ENCODE peak calls at places on chromosomes 5 and 9, in eight cellular contexts. One of them, this sample, is unnamed.
A peak's percentile ranks its signal among the peaks of the same experiment; 100 is the strongest.

GRCh38 chr9:105444130-105444529 is 3.7 kb upstream of the FSD1L start:
- DNase-seq in T1000: no peak
- DNase-seq in central memory CD4-positive, alpha-beta T cell: no peak
- DNase-seq in CD4-positive, alpha-beta T cell: no peak
- DNase-seq in AG04449: no peak
- DNase-seq in astrocyte of the spinal cord: peak; percentile 14
- DNase-seq in HTR-8/SVneo: no peak
- DNase-seq in memory B cell: no peak
- DNase-seq in this sample: no peak

GRCh38 chr9:22446589-22446949 is at the start of gene DMRTA1:
- DNase-seq in AG04449: no peak
- DNase-seq in memory B cell: no peak
- DNase-seq in T1000: peak; percentile 44
- DNase-seq in astrocyte of the spinal cord: peak; percentile 85
- DNase-seq in CD4-positive, alpha-beta T cell: no peak
- DNase-seq in HTR-8/SVneo: peak; percentile 60
- DNase-seq in central memory CD4-positive, alpha-beta T cell: no peak
- DNase-seq in this sample: no peak

GRCh38 chr9:9142001-9142400 is 1342.4 kb upstream of the DMAC1 start:
- DNase-seq in T1000: no peak
- DNase-seq in AG04449: no peak
- DNase-seq in memory B cell: no peak
- DNase-seq in astrocyte of the spinal cord: no peak
- DNase-seq in CD4-positive, alpha-beta T cell: no peak
- DNase-seq in central memory CD4-positive, alpha-beta T cell: no peak
- DNase-seq in HTR-8/SVneo: no peak
- DNase-seq in this sample: no peak

GRCh38 chr9:35669331-35670145 is 4.2 kb upstream of the CA9 start:
- DNase-seq in AG04449: no peak
- DNase-seq in astrocyte of the spinal cord: peak; percentile 73
- DNase-seq in memory B cell: no peak
- DNase-seq in CD4-positive, alpha-beta T cell: no peak
- DNase-seq in central memory CD4-positive, alpha-beta T cell: no peak
- DNase-seq in HTR-8/SVneo: no peak
- DNase-seq in T1000: no peak
- DNase-seq in this sample: no peak

GRCh38 chr5:114362197-114362976 is 517 bp downstream of the KCNN2 start:
- DNase-seq in memory B cell: no peak
- DNase-seq in astrocyte of the spinal cord: no peak
- DNase-seq in CD4-positive, alpha-beta T cell: no peak
- DNase-seq in central memory CD4-positive, alpha-beta T cell: no peak
- DNase-seq in AG04449: no peak
- DNase-seq in T1000: no peak
- DNase-seq in HTR-8/SVneo: no peak
- DNase-seq in this sample: peak; percentile 55

GRCh38 chr9:14608521-14608920 is 84.7 kb downstream of the ZDHHC21 start:
- DNase-seq in memory B cell: no peak
- DNase-seq in astrocyte of the spinal cord: peak; percentile 3
- DNase-seq in central memory CD4-positive, alpha-beta T cell: no peak
- DNase-seq in T1000: no peak
- DNase-seq in AG04449: no peak
- DNase-seq in CD4-positive, alpha-beta T cell: no peak
- DNase-seq in HTR-8/SVneo: no peak
- DNase-seq in this sample: no peak

GRCh38 chr5:97618721-97619120 is 435.7 kb upstream of the RIOK2 start:
- DNase-seq in AG04449: peak; percentile 64
- DNase-seq in HTR-8/SVneo: no peak
- DNase-seq in T1000: no peak
- DNase-seq in memory B cell: no peak
- DNase-seq in astrocyte of the spinal cord: peak; percentile 19
- DNase-seq in CD4-positive, alpha-beta T cell: no peak
- DNase-seq in central memory CD4-positive, alpha-beta T cell: no peak
- DNase-seq in this sample: no peak

GRCh38 chr9:81445331-81445921 is 243.9 kb downstream of the TLE1 start:
- DNase-seq in central memory CD4-positive, alpha-beta T cell: no peak
- DNase-seq in astrocyte of the spinal cord: no peak
- DNase-seq in memory B cell: no peak
- DNase-seq in HTR-8/SVneo: no peak
- DNase-seq in T1000: no peak
- DNase-seq in AG04449: no peak
- DNase-seq in CD4-positive, alpha-beta T cell: no peak
- DNase-seq in this sample: no peak

GRCh38 chr9:87195306-87195705 is 248.0 kb upstream of the GAS1 start:
- DNase-seq in memory B cell: no peak
- DNase-seq in astrocyte of the spinal cord: no peak
- DNase-seq in T1000: no peak
- DNase-seq in central memory CD4-positive, alpha-beta T cell: no peak
- DNase-seq in CD4-positive, alpha-beta T cell: no peak
- DNase-seq in AG04449: no peak
- DNase-seq in HTR-8/SVneo: no peak
- DNase-seq in this sample: no peak

GRCh38 chr9:37511006-37511714 is 25.4 kb downstream of the POLR1E start:
- DNase-seq in astrocyte of the spinal cord: no peak
- DNase-seq in CD4-positive, alpha-beta T cell: no peak
- DNase-seq in central memory CD4-positive, alpha-beta T cell: no peak
- DNase-seq in T1000: no peak
- DNase-seq in memory B cell: no peak
- DNase-seq in HTR-8/SVneo: no peak
- DNase-seq in AG04449: no peak
- DNase-seq in this sample: no peak

GRCh38 chr9:88396836-88397577 is 8.8 kb downstream of the SPIN1 start:
- DNase-seq in memory B cell: no peak
- DNase-seq in astrocyte of the spinal cord: peak; percentile 69
- DNase-seq in T1000: no peak
- DNase-seq in CD4-positive, alpha-beta T cell: no peak
- DNase-seq in central memory CD4-positive, alpha-beta T cell: no peak
- DNase-seq in HTR-8/SVneo: no peak
- DNase-seq in AG04449: no peak
- DNase-seq in this sample: peak; percentile 29

GRCh38 chr9:127628644-127629467 is 16.8 kb downstream of the STXBP1 start:
- DNase-seq in T1000: no peak
- DNase-seq in central memory CD4-positive, alpha-beta T cell: no peak
- DNase-seq in astrocyte of the spinal cord: no peak
- DNase-seq in AG04449: no peak
- DNase-seq in HTR-8/SVneo: no peak
- DNase-seq in CD4-positive, alpha-beta T cell: no peak
- DNase-seq in memory B cell: no peak
- DNase-seq in this sample: no peak

GRCh38 chr9:130284690-130285089 is 19.1 kb downstream of the HMCN2 start:
- DNase-seq in AG04449: no peak
- DNase-seq in central memory CD4-positive, alpha-beta T cell: no peak
- DNase-seq in memory B cell: no peak
- DNase-seq in CD4-positive, alpha-beta T cell: no peak
- DNase-seq in astrocyte of the spinal cord: no peak
- DNase-seq in T1000: no peak
- DNase-seq in HTR-8/SVneo: no peak
- DNase-seq in this sample: no peak

GRCh38 chr5:44396312-44396711 is 7.1 kb upstream of the FGF10 start:
- DNase-seq in astrocyte of the spinal cord: no peak
- DNase-seq in central memory CD4-positive, alpha-beta T cell: no peak
- DNase-seq in memory B cell: no peak
- DNase-seq in CD4-positive, alpha-beta T cell: no peak
- DNase-seq in T1000: no peak
- DNase-seq in HTR-8/SVneo: no peak
- DNase-seq in AG04449: no peak
- DNase-seq in this sample: no peak

GRCh38 chr9:122005597-122005996 is 87.5 kb downstream of the TTLL11 start:
- DNase-seq in central memory CD4-positive, alpha-beta T cell: no peak
- DNase-seq in HTR-8/SVneo: peak; percentile 59
- DNase-seq in CD4-positive, alpha-beta T cell: no peak
- DNase-seq in memory B cell: no peak
- DNase-seq in T1000: no peak
- DNase-seq in AG04449: no peak
- DNase-seq in astrocyte of the spinal cord: peak; percentile 26
- DNase-seq in this sample: no peak

GRCh38 chr5:76724871-76725270 is 8.9 kb downstream of the F2R start:
- DNase-seq in T1000: no peak
- DNase-seq in CD4-positive, alpha-beta T cell: no peak
- DNase-seq in astrocyte of the spinal cord: peak; percentile 68
- DNase-seq in central memory CD4-positive, alpha-beta T cell: no peak
- DNase-seq in HTR-8/SVneo: no peak
- DNase-seq in memory B cell: no peak
- DNase-seq in AG04449: peak; percentile 51
- DNase-seq in this sample: peak; percentile 65

GRCh38 chr9:135241381-135242380 is 154.2 kb downstream of the OLFM1 start:
- DNase-seq in HTR-8/SVneo: no peak
- DNase-seq in central memory CD4-positive, alpha-beta T cell: no peak
- DNase-seq in T1000: no peak
- DNase-seq in CD4-positive, alpha-beta T cell: no peak
- DNase-seq in AG04449: no peak
- DNase-seq in memory B cell: no peak
- DNase-seq in astrocyte of the spinal cord: no peak
- DNase-seq in this sample: no peak

GRCh38 chr5:86640998-86641397 is 23.3 kb downstream of the COX7C start:
- DNase-seq in CD4-positive, alpha-beta T cell: no peak
- DNase-seq in central memory CD4-positive, alpha-beta T cell: no peak
- DNase-seq in AG04449: no peak
- DNase-seq in T1000: no peak
- DNase-seq in memory B cell: no peak
- DNase-seq in astrocyte of the spinal cord: no peak
- DNase-seq in HTR-8/SVneo: no peak
- DNase-seq in this sample: no peak

GRCh38 chr5:95962475-95962773 is 773 bp upstream of the ELL2 start:
- DNase-seq in CD4-positive, alpha-beta T cell: no peak
- DNase-seq in AG04449: no peak
- DNase-seq in T1000: no peak
- DNase-seq in central memory CD4-positive, alpha-beta T cell: no peak
- DNase-seq in memory B cell: no peak
- DNase-seq in astrocyte of the spinal cord: no peak
- DNase-seq in HTR-8/SVneo: no peak
- DNase-seq in this sample: no peak

GRCh38 chr9:63816742-63817621 is 1468.0 kb downstream of the FOXD4L5 start:
- DNase-seq in AG04449: no peak
- DNase-seq in central memory CD4-positive, alpha-beta T cell: peak; percentile 46
- DNase-seq in memory B cell: peak; percentile 65
- DNase-seq in T1000: no peak
- DNase-seq in CD4-positive, alpha-beta T cell: peak; percentile 43
- DNase-seq in astrocyte of the spinal cord: peak; percentile 95
- DNase-seq in HTR-8/SVneo: peak; percentile 25
- DNase-seq in this sample: peak; percentile 52

GRCh38 chr9:104779334-104779733 is 15.4 kb downstream of the NIPSNAP3B start:
- DNase-seq in memory B cell: no peak
- DNase-seq in HTR-8/SVneo: no peak
- DNase-seq in astrocyte of the spinal cord: no peak
- DNase-seq in AG04449: no peak
- DNase-seq in CD4-positive, alpha-beta T cell: no peak
- DNase-seq in central memory CD4-positive, alpha-beta T cell: no peak
- DNase-seq in T1000: no peak
- DNase-seq in this sample: no peak

GRCh38 chr5:82470185-82470584 is 192.0 kb upstream of the RPS23 start:
- DNase-seq in central memory CD4-positive, alpha-beta T cell: no peak
- DNase-seq in T1000: no peak
- DNase-seq in HTR-8/SVneo: no peak
- DNase-seq in astrocyte of the spinal cord: no peak
- DNase-seq in CD4-positive, alpha-beta T cell: no peak
- DNase-seq in memory B cell: no peak
- DNase-seq in AG04449: no peak
- DNase-seq in this sample: no peak

GRCh38 chr9:119768266-119768665 is 399.0 kb upstream of the BRINP1 start:
- DNase-seq in AG04449: no peak
- DNase-seq in HTR-8/SVneo: no peak
- DNase-seq in T1000: no peak
- DNase-seq in central memory CD4-positive, alpha-beta T cell: no peak
- DNase-seq in memory B cell: no peak
- DNase-seq in astrocyte of the spinal cord: no peak
- DNase-seq in CD4-positive, alpha-beta T cell: no peak
- DNase-seq in this sample: no peak

GRCh38 chr9:74887041-74887980 is at the start of gene TRPM6:
- DNase-seq in central memory CD4-positive, alpha-beta T cell: peak; percentile 1
- DNase-seq in astrocyte of the spinal cord: peak; percentile 68
- DNase-seq in CD4-positive, alpha-beta T cell: peak; percentile 7
- DNase-seq in memory B cell: no peak
- DNase-seq in T1000: peak; percentile 6
- DNase-seq in AG04449: peak; percentile 9
- DNase-seq in HTR-8/SVneo: peak; percentile 63
- DNase-seq in this sample: peak; percentile 28

GRCh38 chr5:77138981-77139380 is 51.9 kb upstream of the ZBED3 start:
- DNase-seq in astrocyte of the spinal cord: peak; percentile 92
- DNase-seq in HTR-8/SVneo: no peak
- DNase-seq in memory B cell: no peak
- DNase-seq in central memory CD4-positive, alpha-beta T cell: no peak
- DNase-seq in CD4-positive, alpha-beta T cell: no peak
- DNase-seq in AG04449: no peak
- DNase-seq in T1000: no peak
- DNase-seq in this sample: no peak

GRCh38 chr5:39132128-39132447 is 57.9 kb upstream of the RICTOR start:
- DNase-seq in astrocyte of the spinal cord: no peak
- DNase-seq in central memory CD4-positive, alpha-beta T cell: no peak
- DNase-seq in HTR-8/SVneo: no peak
- DNase-seq in T1000: no peak
- DNase-seq in CD4-positive, alpha-beta T cell: no peak
- DNase-seq in AG04449: no peak
- DNase-seq in memory B cell: no peak
- DNase-seq in this sample: no peak

GRCh38 chr9:135559606-135560005 is 1.9 kb upstream of the PAEP start:
- DNase-seq in central memory CD4-positive, alpha-beta T cell: no peak
- DNase-seq in AG04449: no peak
- DNase-seq in T1000: no peak
- DNase-seq in astrocyte of the spinal cord: no peak
- DNase-seq in CD4-positive, alpha-beta T cell: no peak
- DNase-seq in memory B cell: no peak
- DNase-seq in HTR-8/SVneo: no peak
- DNase-seq in this sample: no peak

GRCh38 chr9:137720571-137721110 is 101.8 kb downstream of the EHMT1 start:
- DNase-seq in memory B cell: no peak
- DNase-seq in AG04449: no peak
- DNase-seq in central memory CD4-positive, alpha-beta T cell: no peak
- DNase-seq in T1000: no peak
- DNase-seq in astrocyte of the spinal cord: no peak
- DNase-seq in CD4-positive, alpha-beta T cell: no peak
- DNase-seq in HTR-8/SVneo: no peak
- DNase-seq in this sample: no peak

GRCh38 chr5:103203226-103203625 is 55.3 kb upstream of the MACIR start:
- DNase-seq in AG04449: no peak
- DNase-seq in central memory CD4-positive, alpha-beta T cell: no peak
- DNase-seq in HTR-8/SVneo: no peak
- DNase-seq in CD4-positive, alpha-beta T cell: no peak
- DNase-seq in astrocyte of the spinal cord: no peak
- DNase-seq in T1000: no peak
- DNase-seq in memory B cell: no peak
- DNase-seq in this sample: no peak

This sample was measured in SJSA1.